ENCODE peak calls at places on chromosomes 3 and 15, in seven cellular contexts. M is AML-193; Z is activated CD8-positive, alpha-beta memory T cell treated with anti-CD3 and anti-CD28 coated beads for 48 hours; P is fibroblast of the aortic adventitia; O is GM13976; J is T-helper 17 cell; E is astrocyte of the hippocampus. C is an unnamed sample.

GRCh38 chr3:47096955-47097354 is 67.0 kb downstream of the SETD2 start:
- DNase-seq in Z (no peak), O (no peak), J (no peak), P (peak), M (no peak), E (peak), C (peak)

GRCh38 chr3:52193059-52193458 is 4.9 kb upstream of the ALAS1 start:
- DNase-seq in Z (no peak), P (no peak), O (no peak), E (no peak), J (no peak), M (no peak), C (peak)

GRCh38 chr3:56800373-56801150 is 1.2 kb downstream of the ARHGEF3 start:
- DNase-seq in O (peak), E (peak), Z (peak), P (no peak), J (peak), M (no peak), C (peak)

GRCh38 chr3:4504340-4505261 is 11.5 kb downstream of the ITPR1 start:
- DNase-seq in J (peak), E (no peak), M (peak), Z (no peak), O (no peak), P (no peak), C (peak)

GRCh38 chr3:128849776-128850542 is 29.5 kb upstream of the ACAD9 start:
- DNase-seq in Z (no peak), M (peak), E (peak), J (no peak), O (no peak), P (peak), C (no peak)

GRCh38 chr3:170695486-170696069 is 109.7 kb upstream of the SLC7A14 start:
- DNase-seq in J (no peak), E (no peak), O (no peak), P (no peak), M (no peak), Z (no peak), C (no peak)

GRCh38 chr15:58060575-58060974 is 4.9 kb downstream of the ALDH1A2 start:
- DNase-seq in J (no peak), Z (no peak), E (no peak), O (no peak), P (no peak), M (no peak), C (no peak)

GRCh38 chr15:29676961-29677402 is 145.3 kb downstream of the TJP1 start:
- DNase-seq in Z (no peak), P (peak), M (no peak), E (peak), O (no peak), J (no peak), C (peak)

GRCh38 chr15:89502867-89503595 is 6.6 kb upstream of the RHCG start:
- DNase-seq in Z (no peak), J (no peak), O (no peak), E (no peak), P (no peak), M (no peak), C (peak)

GRCh38 chr3:194182130-194182529 is 46.2 kb downstream of the HES1 start:
- DNase-seq in E (no peak), M (no peak), Z (no peak), O (no peak), J (no peak), P (no peak), C (no peak)

GRCh38 chr3:44762170-44762677 is 630 bp downstream of the KIF15 start:
- DNase-seq in O (no peak), P (peak), M (peak), J (no peak), E (peak), Z (no peak), C (peak)

GRCh38 chr3:177055557-177056290 is 141.6 kb downstream of the TBL1XR1 start:
- DNase-seq in J (no peak), E (no peak), M (no peak), O (no peak), P (peak), Z (no peak), C (no peak)

GRCh38 chr3:54122802-54123537 is 618 bp downstream of the CACNA2D3 start:
- DNase-seq in J (no peak), Z (no peak), P (no peak), O (peak), E (peak), M (no peak), C (no peak)